ENCODE peak calls at places on chromosomes 4 and X, in five cellular contexts. P is mesenchymal stem cell, T is IMR-90, D is H1, Q is neuronal stem cell. Y is an unnamed sample. For H3K9me3, the result is how much of the 10 kb centered on the place peaks cover.

GRCh38 chr4:83618431-83618830 is 82.5 kb downstream of the GPAT3 start:
- DNase-seq in D (no peak), T (peak), Q (no peak), P (peak), Y (no peak)

GRCh38 chr4:141425124-141425523 is 204.4 kb downstream of the ZNF330 start:
- DNase-seq in Q (no peak), T (peak), P (peak), D (no peak), Y (no peak)

GRCh38 chrX:46704767-46705386 is 54.0 kb downstream of the SLC9A7 start:
- DNase-seq in T (peak), Q (no peak), P (peak), D (no peak), Y (no peak)

GRCh38 chrX:39459204-39459603 is 638.6 kb downstream of the BCOR start:
- DNase-seq in D (no peak), P (no peak), T (no peak), Q (no peak), Y (no peak)

GRCh38 chrX:72041901-72042859 is 89.5 kb downstream of the RTL5 start:
- DNase-seq in Q (no peak), P (peak), D (no peak), T (peak), Y (no peak)

GRCh38 chrX:34886011-34886410 is 56.6 kb upstream of the FAM47B start:
- DNase-seq in Q (no peak), D (no peak), P (no peak), T (no peak), Y (no peak)

GRCh38 chrX:11929476-11929875 is 171.4 kb downstream of the MSL3 start:
- DNase-seq in Q (no peak), P (peak), T (no peak), D (no peak), Y (no peak)

GRCh38 chrX:8005678-8006347 is 78.6 kb upstream of the PNPLA4 start:
- DNase-seq in T (no peak), D (no peak), Q (no peak), P (no peak), Y (no peak)

GRCh38 chrX:103396186-103396585 is 19.8 kb downstream of the BEX3 start:
- DNase-seq in P (no peak), D (no peak), Q (no peak), T (peak), Y (no peak)

GRCh38 chr4:182924497-182924896 is 7.3 kb upstream of the DCTD start:
- DNase-seq in P (peak), D (no peak), T (peak), Q (no peak), Y (no peak)

GRCh38 chr4:35465096-35465495 is 779.2 kb downstream of the ARAP2 start:
- DNase-seq in Q (no peak), P (no peak), D (no peak), T (no peak), Y (no peak)

GRCh38 chr4:35772291-35772690 is 472.0 kb downstream of the ARAP2 start:
- DNase-seq in P (no peak), D (no peak), T (no peak), Q (no peak), Y (no peak)

GRCh38 chrX:44922980-44923379 is 50.0 kb downstream of the KDM6A start:
- DNase-seq in T (no peak), D (no peak), Q (no peak), P (no peak), Y (no peak)
- H3K9me3 ChIP-seq in T (under half), D (under half), Q (under half), P (under half), Y (under half)

GRCh38 chr4:126976850-126977249 is 655.9 kb upstream of the INTU start:
- DNase-seq in T (no peak), Q (no peak), D (no peak), P (no peak), Y (no peak)
- H2BK15ac ChIP-seq in T (no peak), Q (no peak), D (no peak), P (no peak), Y (no peak)

GRCh38 chr4:31620476-31620875 is 900.3 kb downstream of the PCDH7 start:
- DNase-seq in Q (no peak), T (no peak), P (peak), D (no peak), Y (no peak)
- H3K4me2 ChIP-seq in Q (no peak), T (no peak), P (no peak), D (no peak), Y (no peak)

GRCh38 chrX:776061-776460 is 145.5 kb downstream of the SHOX start:
- DNase-seq in T (no peak), P (no peak), Q (no peak), D (no peak), Y (no peak)
- H3K9me3 ChIP-seq in T (under half), P (under half), Q (under half), D (under half), Y (under half)